ENCODE peak calls at places on chromosome 10, in seven cellular contexts. B, C, F, R, X, N and T are unnamed samples.

GRCh38 chr10:10959666-10960065 is 58.0 kb upstream of the CELF2 start:
- DNase-seq in F (no peak), X (no peak), C (no peak), R (no peak), N (no peak), B (no peak), T (no peak)

GRCh38 chr10:2772135-2772534 is 295.2 kb upstream of the PFKP start:
- DNase-seq in X (no peak), B (no peak), C (no peak), F (no peak), R (no peak), N (no peak), T (no peak)

GRCh38 chr10:22501863-22502262 is 156.6 kb downstream of the SPAG6 start:
- DNase-seq in F (no peak), B (no peak), X (no peak), C (no peak), R (no peak), N (no peak), T (no peak)

GRCh38 chr10:129704225-129704624 is 237.2 kb downstream of the MGMT start:
- DNase-seq in B (peak), X (no peak), F (no peak), R (no peak), C (no peak), N (no peak), T (no peak)

GRCh38 chr10:128895473-128895872 is 571.6 kb upstream of the MGMT start:
- DNase-seq in N (no peak), C (no peak), F (no peak), B (no peak), X (no peak), R (no peak), T (no peak)

GRCh38 chr10:106705576-106706526 is 458.7 kb downstream of the SORCS1 start:
- DNase-seq in X (peak), B (peak), C (no peak), F (peak), R (peak), N (peak), T (peak)

GRCh38 chr10:91197044-91197651 is 23.3 kb upstream of the PCGF5 start:
- DNase-seq in C (no peak), N (no peak), R (no peak), B (no peak), X (no peak), F (peak), T (no peak)

GRCh38 chr10:23293145-23293724 is 51.4 kb downstream of the C10orf67 start:
- DNase-seq in C (no peak), R (no peak), X (peak), N (peak), F (peak), B (peak), T (peak)

GRCh38 chr10:7529638-7530037 is 118.8 kb upstream of the SFMBT2 start:
- DNase-seq in R (no peak), X (peak), N (no peak), F (no peak), B (peak), C (no peak), T (no peak)

GRCh38 chr10:24894728-24895127 is 57.7 kb downstream of the PRTFDC1 start:
- DNase-seq in X (no peak), R (no peak), F (no peak), C (no peak), B (no peak), N (no peak), T (no peak)

GRCh38 chr10:73644015-73644743 is 2.9 kb upstream of the MYOZ1 start:
- DNase-seq in N (peak), X (peak), R (peak), C (peak), B (peak), F (peak), T (peak)

GRCh38 chr10:132113766-132114365 is 48.1 kb downstream of the JAKMIP3 start:
- DNase-seq in B (no peak), X (no peak), R (no peak), N (no peak), C (no peak), F (no peak), T (no peak)

GRCh38 chr10:50384839-50385238 is 133.5 kb upstream of the ASAH2 start:
- DNase-seq in C (no peak), F (no peak), R (no peak), B (no peak), X (no peak), N (no peak), T (no peak)

GRCh38 chr10:72738476-72738875 is 46.5 kb downstream of the MCU start:
- DNase-seq in N (no peak), B (no peak), F (no peak), X (no peak), C (no peak), R (no peak), T (no peak)

GRCh38 chr10:119667562-119668328 is 16.6 kb downstream of the BAG3 start:
- DNase-seq in F (peak), B (no peak), C (peak), R (peak), N (peak), X (peak), T (no peak)

GRCh38 chr10:66931949-66932343 is 6.1 kb downstream of the LRRTM3 start:
- DNase-seq in B (no peak), N (no peak), F (no peak), C (no peak), X (peak), R (no peak), T (peak)

GRCh38 chr10:104485632-104486031 is 132.0 kb downstream of the CFAP58 start:
- DNase-seq in B (no peak), R (no peak), N (no peak), C (no peak), F (no peak), X (no peak), T (no peak)

GRCh38 chr10:16735626-16736025 is 81.6 kb downstream of the RSU1 start:
- DNase-seq in N (no peak), X (no peak), R (no peak), C (no peak), F (no peak), B (no peak), T (no peak)

DNA sequence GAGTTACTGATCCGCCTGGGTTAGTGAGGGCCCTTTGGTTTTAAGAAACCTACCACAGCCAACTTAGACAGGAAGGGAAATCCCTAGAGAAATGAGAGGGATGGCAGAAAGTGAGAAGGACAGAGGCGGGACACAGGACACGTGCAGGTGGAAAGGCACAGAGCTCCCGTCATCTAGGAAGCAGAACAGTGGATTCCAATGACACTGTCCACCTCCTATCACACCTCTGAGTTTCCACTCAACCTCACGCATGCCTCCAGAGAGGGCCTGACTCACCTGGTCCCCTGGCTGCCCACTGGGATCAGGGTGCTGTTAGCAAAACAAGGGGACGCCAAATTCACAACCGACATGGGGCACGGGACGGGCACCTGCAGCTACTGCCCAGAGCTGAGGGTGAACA is 26.3 kb downstream of the CPXM2 start:
- DNase-seq in N (no peak), X (no peak), C (no peak), R (no peak), F (no peak), B (peak), T (no peak)
- H3K27ac ChIP-seq in N (no peak), X (no peak), C (no peak), R (peak), F (no peak), B (no peak), T (no peak)

DNA sequence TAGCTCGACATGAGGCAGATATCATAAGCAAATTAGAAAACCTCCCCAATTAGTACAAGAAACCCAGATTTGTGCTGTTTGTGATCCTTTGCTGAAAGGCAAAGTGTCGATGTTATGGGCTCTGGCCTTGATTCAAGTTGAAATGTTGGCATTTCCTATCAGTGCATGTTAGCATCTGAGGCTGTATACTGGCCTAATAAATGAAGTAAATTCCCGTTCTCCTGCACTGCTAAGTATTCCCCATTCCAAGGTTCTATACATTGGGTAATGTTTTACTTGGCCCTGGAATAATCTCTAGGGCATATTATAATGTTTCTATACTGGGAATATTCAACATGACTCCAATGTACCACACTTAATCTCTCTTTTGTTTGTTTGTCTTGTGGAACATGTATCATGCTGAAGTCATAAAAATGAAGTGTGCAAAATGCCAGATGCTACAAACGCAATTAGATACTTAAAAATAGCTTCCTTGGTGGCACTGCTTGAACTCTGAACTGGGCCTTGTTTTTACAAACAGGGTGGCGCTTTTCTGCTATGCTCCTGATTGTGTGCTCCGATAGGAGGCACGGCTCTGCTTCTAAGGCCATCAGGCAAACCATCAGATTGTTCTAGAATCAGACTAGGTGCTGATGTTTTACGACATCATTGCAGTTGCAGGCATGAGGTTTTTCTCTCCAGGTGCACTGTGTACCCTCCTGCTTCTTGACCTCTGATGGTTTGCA is 156.7 kb upstream of the TCF7L2 start:
- DNase-seq in C (no peak), N (no peak), B (peak), X (peak), R (peak), F (peak), T (no peak)
- H3K27ac ChIP-seq in C (no peak), N (no peak), B (no peak), X (peak), R (peak), F (no peak), T (no peak)

DNA sequence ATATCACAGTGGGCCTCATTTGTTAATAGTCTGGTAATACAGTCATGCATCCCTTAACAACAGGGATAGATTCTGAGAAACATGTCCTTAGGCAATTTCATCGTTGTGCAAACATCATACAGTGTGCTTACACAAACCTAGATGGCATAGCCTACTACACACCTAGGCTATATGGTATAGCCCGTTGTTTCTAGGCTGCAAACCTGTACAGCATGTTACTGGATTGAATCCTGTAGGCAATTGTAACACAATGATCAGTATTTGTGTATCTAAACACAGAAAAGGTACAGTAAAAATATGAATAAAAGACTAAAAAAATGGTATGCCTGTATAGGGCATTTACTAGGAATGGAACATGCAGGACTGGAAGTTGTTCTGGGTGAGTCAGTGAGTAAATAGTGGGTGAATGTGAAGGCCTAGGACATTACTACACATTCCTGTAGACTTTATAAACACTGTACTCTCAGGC is 12.0 kb upstream of the RHOBTB1 start:
- DNase-seq in F (peak), R (no peak), N (no peak), B (no peak), C (no peak), X (peak), T (no peak)
- H3K27ac ChIP-seq in F (no peak), R (peak), N (no peak), B (no peak), C (no peak), X (peak), T (no peak)

DNA sequence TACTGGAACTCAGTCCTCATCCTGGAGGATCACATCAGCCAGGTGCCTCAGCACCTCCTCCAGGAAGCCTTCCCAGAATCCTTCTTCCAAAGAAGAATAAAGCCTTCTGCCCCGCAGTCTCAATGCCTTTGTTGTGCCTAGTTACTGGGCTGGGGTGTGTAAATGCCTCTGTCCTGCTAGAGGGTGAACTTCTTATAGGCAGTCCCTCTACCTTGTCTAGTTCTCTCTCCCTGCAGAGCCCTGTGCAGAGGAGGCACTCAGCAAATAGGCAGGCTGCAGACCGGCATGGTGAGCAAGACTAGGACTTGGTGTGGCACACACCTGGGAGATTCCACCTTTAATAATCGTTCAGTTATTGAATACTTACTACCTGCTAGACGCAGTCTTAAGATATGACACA is 104.7 kb upstream of the PCBD1 start:
- DNase-seq in N (no peak), F (no peak), C (no peak), R (no peak), B (no peak), X (peak), T (no peak)
- H3K27ac ChIP-seq in N (no peak), F (no peak), C (no peak), R (no peak), B (no peak), X (no peak), T (no peak)

DNA sequence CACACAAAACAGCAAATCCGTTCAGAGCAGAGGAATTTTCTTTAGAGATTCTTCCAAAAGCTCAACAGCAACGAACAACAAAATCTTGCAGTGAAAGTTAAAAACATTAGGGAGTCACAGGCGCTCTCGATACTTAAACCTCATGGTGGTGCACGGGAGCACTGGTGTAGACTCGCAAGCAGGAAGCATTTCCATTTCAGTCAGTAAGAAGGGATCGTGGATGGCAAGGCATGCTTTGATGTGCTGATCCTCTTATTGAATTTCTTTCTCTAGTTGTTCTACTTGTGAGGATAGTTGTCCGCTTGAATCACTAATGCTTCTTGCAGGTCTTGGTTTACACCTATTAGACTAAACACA is 264.7 kb downstream of the SKIDA1 start:
- DNase-seq in X (no peak), F (no peak), B (no peak), R (no peak), C (no peak), N (no peak), T (no peak)
- H3K27ac ChIP-seq in X (no peak), F (no peak), B (no peak), R (no peak), C (no peak), N (no peak), T (no peak)

DNA sequence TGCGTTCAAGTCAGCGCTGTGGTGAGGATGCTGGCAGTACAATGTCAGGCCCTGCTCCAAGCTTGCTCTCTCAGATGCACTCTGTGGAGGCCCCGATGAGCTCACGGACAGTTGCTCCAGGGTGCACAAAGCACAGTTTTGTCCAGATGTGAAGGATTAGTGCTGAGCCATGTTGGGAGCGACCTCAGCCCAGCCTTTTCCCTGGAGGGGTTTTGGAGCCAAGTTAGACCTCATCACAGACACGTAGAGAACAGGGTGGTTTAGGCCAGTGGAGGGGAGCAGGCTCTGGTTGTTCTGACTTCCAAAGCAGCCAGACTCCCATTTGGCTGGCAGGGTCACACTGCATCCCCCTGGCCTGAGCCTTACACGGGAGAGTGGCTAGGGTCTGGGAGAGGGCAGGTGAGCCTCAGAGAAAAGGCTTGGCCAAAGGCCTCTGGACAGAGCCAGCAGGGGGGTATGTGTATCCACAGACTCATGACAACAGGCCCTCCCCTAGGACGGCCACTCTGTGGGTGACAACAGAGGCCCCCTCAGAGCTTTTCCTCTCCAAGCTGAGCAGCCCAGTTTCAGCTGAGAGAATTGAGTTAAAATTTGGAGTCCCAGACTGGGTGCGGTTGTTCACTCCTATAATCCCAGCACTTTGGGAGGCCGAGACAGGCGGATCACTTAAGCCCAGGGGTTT is 4.6 kb downstream of the PLAC9 start:
- DNase-seq in N (peak), C (peak), B (no peak), F (peak), X (no peak), R (no peak), T (no peak)
- H3K27ac ChIP-seq in N (no peak), C (peak), B (no peak), F (peak), X (no peak), R (peak), T (no peak)

GRCh38 chr10:78560393-78560688 is 508.4 kb upstream of the ZMIZ1 start:
- DNase-seq in F (no peak), R (no peak), C (no peak), N (no peak), X (no peak), B (no peak), T (no peak)

GRCh38 chr10:78559514-78560392 is 509.0 kb upstream of the ZMIZ1 start:
- DNase-seq in X (no peak), C (no peak), N (no peak), B (no peak), R (no peak), F (no peak), T (no peak)

GRCh38 chr10:78567680-78568453 is 500.9 kb upstream of the ZMIZ1 start:
- DNase-seq in B (no peak), N (no peak), X (peak), F (no peak), C (no peak), R (no peak), T (no peak)

GRCh38 chr10:78566216-78567135 is 502.3 kb upstream of the ZMIZ1 start:
- DNase-seq in B (no peak), F (no peak), N (no peak), C (no peak), X (no peak), R (no peak), T (no peak)

DNA sequence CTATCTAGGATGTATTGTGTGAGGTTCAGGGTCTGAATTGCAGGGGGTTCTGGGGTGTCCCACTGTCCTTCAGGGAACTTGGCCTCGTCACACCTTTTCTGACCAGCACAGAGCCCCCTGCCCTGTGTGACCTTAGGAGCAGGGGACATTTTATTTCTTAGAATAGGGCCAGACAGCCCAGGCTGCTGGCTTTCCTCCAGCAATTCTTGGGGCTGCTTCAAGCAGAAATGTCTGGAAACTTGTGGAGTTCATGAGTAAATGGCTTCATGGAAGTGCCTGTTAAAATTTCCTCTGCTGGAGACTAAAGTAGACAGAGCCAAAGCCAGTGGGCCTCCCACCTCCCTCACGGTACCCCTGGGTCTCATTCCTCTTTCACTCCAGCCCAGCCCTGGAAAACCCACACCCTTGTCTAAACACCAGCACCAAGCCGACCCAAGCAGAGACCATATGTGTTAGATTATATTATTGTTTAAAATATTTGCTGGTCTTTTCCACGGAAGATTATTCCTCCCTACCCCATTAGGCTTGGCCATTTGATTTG is 505.5 kb upstream of the ZMIZ1 start:
- DNase-seq in X (no peak), N (no peak), F (no peak), C (no peak), B (no peak), R (no peak), T (no peak)
- H3K27ac ChIP-seq in X (no peak), N (no peak), F (no peak), C (no peak), B (no peak), R (no peak), T (no peak)

GRCh38 chr10:93447019-93447418 is 35.1 kb downstream of the MYOF start:
- DNase-seq in R (no peak), B (no peak), X (no peak), F (no peak), C (no peak), N (no peak), T (no peak)
- H3K27ac ChIP-seq in R (peak), B (no peak), X (peak), F (no peak), C (no peak), N (peak), T (no peak)

GRCh38 chr10:96598841-96599240 is 12.0 kb upstream of the TM9SF3 start:
- DNase-seq in X (no peak), R (no peak), B (no peak), N (no peak), F (no peak), C (no peak), T (no peak)

GRCh38 chr10:96595741-96596140 is 8.9 kb upstream of the TM9SF3 start:
- DNase-seq in N (no peak), B (no peak), X (no peak), F (no peak), R (no peak), C (no peak), T (no peak)

GRCh38 chr10:96600337-96600736 is 13.5 kb upstream of the TM9SF3 start:
- DNase-seq in X (no peak), F (no peak), R (peak), C (no peak), B (no peak), N (no peak), T (no peak)

GRCh38 chr10:96596422-96597407 is 9.9 kb upstream of the TM9SF3 start:
- DNase-seq in B (no peak), X (peak), F (no peak), N (no peak), R (no peak), C (no peak), T (no peak)
- H3K27ac ChIP-seq in B (no peak), X (no peak), F (no peak), N (no peak), R (peak), C (no peak), T (no peak)